ENCODE peak calls at places on chromosomes 1 and 21, in four cellular contexts. M is GM20000; B is C1 segment of cervical spinal cord; E is stimulated activated CD4-positive, alpha-beta T cell treated with anti-CD3 and anti-CD28 coated beads, Interleukin-4, amount 100 ng/mL, for 4 hours. D is an unnamed sample.

GRCh38 chr1:23634840-23635642 is 56.6 kb upstream of the RPL11 start:
- DNase-seq in M (peak; percentile 76), B (peak; percentile 20), E (peak; percentile 30), D (peak; percentile 81)

GRCh38 chr1:54278941-54279422 is 79.0 kb downstream of the MRPL37 start:
- DNase-seq in M (no peak), B (no peak), E (no peak), D (peak; percentile 92)

GRCh38 chr1:96487961-96488360 is 233.6 kb upstream of the PTBP2 start:
- DNase-seq in M (no peak), B (no peak), E (no peak), D (no peak)

GRCh38 chr1:26861889-26862371 is 1.0 kb upstream of the SFN start:
- DNase-seq in M (no peak), B (no peak), E (no peak), D (no peak)

GRCh38 chr21:41897690-41898089 is 18.5 kb upstream of the PRDM15 start:
- DNase-seq in M (no peak), B (no peak), E (no peak), D (no peak)

GRCh38 chr1:10646347-10646861 is 150.0 kb downstream of the CASZ1 start:
- DNase-seq in M (no peak), B (no peak), E (no peak), D (peak; percentile 54)

GRCh38 chr1:107339775-107340174 is 198.9 kb downstream of the NTNG1 start:
- DNase-seq in M (no peak), B (no peak), E (no peak), D (no peak)

GRCh38 chr21:45461806-45462341 is 56.9 kb downstream of the COL18A1 start:
- DNase-seq in M (no peak), B (no peak), E (no peak), D (no peak)

GRCh38 chr1:6502000-6502891 is 10.8 kb upstream of the PLEKHG5 start:
- DNase-seq in M (no peak), B (no peak), E (no peak), D (peak; percentile 99)

GRCh38 chr1:99645199-99645598 is 714 bp upstream of the PALMD start:
- DNase-seq in M (no peak), B (no peak), E (no peak), D (peak; percentile 70)

GRCh38 chr1:14666376-14666775 is 67.9 kb downstream of the KAZN start:
- DNase-seq in M (no peak), B (no peak), E (no peak), D (no peak)

GRCh38 chr21:46168238-46168637 is 12.9 kb upstream of the FTCD start:
- DNase-seq in M (no peak), B (no peak), E (no peak), D (no peak)

GRCh38 chr1:21022279-21023040 is 154.2 kb downstream of the EIF4G3 start:
- DNase-seq in M (peak; percentile 82), B (no peak), E (no peak), D (peak; percentile 97)

GRCh38 chr1:200530551-200531261 is 89.8 kb downstream of the KIF14 start:
- DNase-seq in M (no peak), B (no peak), E (peak; percentile 12), D (no peak)

GRCh38 chr1:154624756-154625643 is 17.0 kb upstream of the ADAR start:
- DNase-seq in M (no peak), B (no peak), E (no peak), D (peak; percentile 65)

GRCh38 chr21:42088658-42089057 is 17.5 kb downstream of the UMODL1 start:
- DNase-seq in M (no peak), B (no peak), E (no peak), D (no peak)

GRCh38 chr1:11281518-11282331 is 8.7 kb downstream of the UBIAD1 start:
- DNase-seq in M (no peak), B (no peak), E (no peak), D (peak; percentile 80)

GRCh38 chr21:31857096-31857495 is 15.7 kb upstream of the HUNK start:
- DNase-seq in M (no peak), B (no peak), E (no peak), D (no peak)

GRCh38 chr1:159917533-159917932 is 7.8 kb downstream of the TAGLN2 start:
- DNase-seq in M (no peak), B (no peak), E (no peak), D (no peak)

D was measured in myocyte.